ENCODE peak calls at places on chromosomes 16 and 17, in eight cellular contexts. N is GM23338, U is right atrium auricular region, X is foreskin fibroblast, P is fibroblast of lung, E is cardiac muscle cell, B is PC-3, K is AG10803. C is an unnamed sample.

GRCh38 chr16:337437-337836 is 15.1 kb downstream of the AXIN1 start:
- DNase-seq in N (no peak), K (no peak), E (no peak), X (no peak), B (no peak), U (no peak), P (no peak), C (no peak)

GRCh38 chr16:9123401-9123800 is 32.0 kb downstream of the HAPSTR1 start:
- DNase-seq in B (no peak), U (peak), K (no peak), N (no peak), E (no peak), P (no peak), X (no peak), C (no peak)

GRCh38 chr16:79587897-79588296 is 12.6 kb downstream of the MAF start:
- DNase-seq in P (no peak), B (no peak), E (no peak), N (no peak), X (no peak), K (no peak), U (peak), C (no peak)

GRCh38 chr17:47686276-47686635 is 7.7 kb upstream of the TBKBP1 start:
- DNase-seq in E (no peak), U (no peak), X (peak), N (no peak), P (peak), B (no peak), K (peak), C (no peak)

GRCh38 chr16:64304376-64304775 is 817.5 kb downstream of the CDH11 start:
- DNase-seq in B (no peak), E (no peak), P (no peak), N (no peak), U (no peak), X (no peak), K (no peak), C (no peak)

GRCh38 chr17:18043491-18043890 is 4.3 kb downstream of the GID4 start:
- DNase-seq in N (peak), X (no peak), B (peak), K (no peak), P (peak), E (no peak), U (no peak), C (no peak)

GRCh38 chr16:68605746-68606145 is 39.4 kb upstream of the CDH3 start:
- DNase-seq in U (no peak), K (no peak), E (no peak), B (peak), X (peak), P (no peak), N (no peak), C (peak)

GRCh38 chr17:27751166-27751565 is 49.2 kb downstream of the NOS2 start:
- DNase-seq in N (no peak), E (no peak), P (no peak), B (no peak), U (no peak), K (no peak), X (no peak), C (no peak)

GRCh38 chr17:57999496-58000017 is 7.5 kb downstream of the SRSF1 start:
- DNase-seq in X (peak), N (peak), B (peak), P (peak), U (no peak), K (peak), E (peak), C (no peak)

GRCh38 chr16:68492501-68493411 is 44.4 kb upstream of the SMPD3 start:
- DNase-seq in E (no peak), K (no peak), B (no peak), U (no peak), P (no peak), N (no peak), X (no peak), C (peak)

GRCh38 chr16:81779540-81780320 is 639 bp downstream of the PLCG2 start:
- DNase-seq in N (peak), K (no peak), P (no peak), U (no peak), E (no peak), B (no peak), X (no peak), C (no peak)

GRCh38 chr17:1577186-1577585 is 14.6 kb upstream of the PITPNA start:
- DNase-seq in K (peak), E (no peak), B (peak), X (peak), P (peak), N (peak), U (peak), C (no peak)

GRCh38 chr16:72847187-72848044 is 200.5 kb downstream of the ZFHX3 start:
- DNase-seq in P (peak), B (peak), K (peak), N (peak), U (no peak), E (peak), X (no peak), C (no peak)
- H3K4me3 ChIP-seq in P (no peak), B (no peak), K (no peak), N (no peak), U (no peak), E (no peak), X (no peak), C (no peak)

DNA sequence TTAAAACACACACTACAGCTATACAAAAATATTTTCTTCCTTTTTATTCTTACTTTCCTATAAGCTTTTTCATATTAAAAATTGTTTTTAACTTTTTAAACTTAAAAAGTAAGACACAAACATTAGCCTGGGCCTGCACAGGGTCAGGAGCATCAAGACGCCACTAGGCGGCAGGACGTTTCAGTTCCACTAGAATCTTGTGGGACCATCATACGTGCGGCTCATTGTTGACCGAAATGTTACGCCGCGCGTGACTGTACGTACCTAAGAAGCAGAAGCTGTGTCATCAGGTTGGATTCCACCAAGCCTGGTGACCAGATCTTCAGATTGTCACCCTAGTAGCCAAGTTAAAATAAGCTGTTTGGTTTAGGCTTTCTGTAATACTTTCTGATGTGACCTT is 47.1 kb downstream of the USP10 start:
- DNase-seq in X (no peak), E (no peak), P (no peak), U (no peak), K (no peak), N (peak), B (no peak), C (no peak)
- TF ChIP-seq CTCF in X (peak), E (peak), P (peak), U (no peak), K (peak), N (peak), B (peak), C (peak)

GRCh38 chr16:85992779-85993178 is 93.8 kb downstream of the IRF8 start:
- DNase-seq in K (no peak), P (no peak), U (no peak), N (no peak), E (no peak), X (no peak), B (no peak), C (no peak)

GRCh38 chr16:85991856-85992255 is 92.9 kb downstream of the IRF8 start:
- DNase-seq in K (no peak), P (no peak), X (no peak), B (no peak), U (no peak), E (no peak), N (no peak), C (no peak)

GRCh38 chr16:85995591-85996461 is 96.9 kb downstream of the IRF8 start:
- DNase-seq in X (no peak), N (no peak), P (no peak), E (no peak), B (no peak), K (peak), U (no peak), C (no peak)

GRCh38 chr16:85996843-85997242 is 97.9 kb downstream of the IRF8 start:
- DNase-seq in K (no peak), B (no peak), U (no peak), X (no peak), P (no peak), E (no peak), N (no peak), C (no peak)

DNA sequence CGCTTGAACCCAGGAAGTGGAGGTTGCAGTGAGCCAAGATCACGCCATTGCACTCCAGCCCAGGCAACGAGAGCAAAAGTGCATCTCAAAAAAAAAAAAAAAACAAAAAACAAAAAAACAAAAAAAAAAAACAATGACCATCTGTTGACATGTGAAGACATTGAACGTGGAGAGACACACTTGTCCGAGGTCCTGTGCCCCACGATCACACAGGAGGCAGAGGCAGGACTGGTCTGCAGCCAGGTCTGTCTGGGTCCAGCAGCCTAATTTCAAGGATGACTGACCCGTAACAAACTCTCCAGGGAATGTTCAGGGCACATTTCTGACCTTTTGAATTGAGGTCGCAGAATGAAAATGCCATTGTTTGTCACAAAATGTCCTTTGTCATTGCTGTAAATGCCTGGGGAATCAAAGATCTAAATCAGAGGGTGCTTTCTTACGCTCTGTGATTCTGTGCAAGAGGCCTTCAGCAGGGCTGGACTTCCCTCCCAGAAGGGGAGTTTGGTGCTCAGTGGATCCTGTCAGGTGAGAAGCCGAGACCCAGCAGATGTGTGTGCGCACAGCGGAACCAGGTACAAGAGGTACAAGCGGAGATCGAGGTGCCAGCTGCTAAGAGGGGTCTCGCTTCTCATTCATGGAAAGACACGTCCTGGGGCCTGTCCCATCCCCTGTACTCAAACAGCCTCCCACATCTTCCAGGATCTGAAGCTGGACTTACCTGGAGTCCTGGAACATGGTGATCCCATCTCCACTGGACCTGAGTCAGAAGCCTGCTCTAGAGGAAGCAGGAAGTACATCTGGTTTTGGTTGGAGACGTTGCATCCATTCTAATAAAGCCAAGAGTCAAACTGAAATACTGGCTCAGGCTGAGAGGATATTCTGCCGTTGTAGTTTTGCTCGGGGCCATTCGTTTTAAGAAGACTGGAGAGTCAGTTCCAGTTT is 95.8 kb downstream of the IRF8 start:
- DNase-seq in P (no peak), X (no peak), B (no peak), U (no peak), N (no peak), K (peak), E (no peak), C (no peak)
- H3K4me3 ChIP-seq in P (no peak), X (no peak), B (no peak), U (no peak), N (no peak), K (no peak), E (no peak), C (no peak)

GRCh38 chr17:73011016-73011486 is 81.4 kb downstream of the SLC39A11 start:
- DNase-seq in N (no peak), U (no peak), E (no peak), P (no peak), X (no peak), K (no peak), B (no peak), C (no peak)

GRCh38 chr17:73005360-73005759 is 87.1 kb downstream of the SLC39A11 start:
- DNase-seq in P (no peak), X (no peak), B (no peak), K (no peak), N (no peak), E (no peak), U (no peak), C (no peak)

GRCh38 chr17:73010414-73010813 is 82.1 kb downstream of the SLC39A11 start:
- DNase-seq in X (no peak), U (no peak), K (no peak), B (no peak), N (no peak), P (no peak), E (no peak), C (no peak)

GRCh38 chr17:73003487-73003886 is 89.0 kb downstream of the SLC39A11 start:
- DNase-seq in U (no peak), P (no peak), X (no peak), N (no peak), B (peak), E (no peak), K (no peak), C (no peak)

GRCh38 chr17:73007447-73007846 is 85.0 kb downstream of the SLC39A11 start:
- DNase-seq in X (no peak), K (peak), U (no peak), N (no peak), E (no peak), B (no peak), P (peak), C (no peak)
- TF ChIP-seq CTCF in X (no peak), K (no peak), U (no peak), N (no peak), E (no peak), B (no peak), P (no peak), C (no peak)

C was measured in retinal pigment epithelial cell.